ENCODE peak calls at places on chromosomes 1 and 21, in seven cellular contexts. One of them, this sample, is unnamed.

GRCh38 chr1:27099154-27099903 is 55.6 kb downstream of the SLC9A1 start:
- DNase-seq in astrocyte of the spinal cord: peak; percentile 72
- DNase-seq in BE2C: peak; percentile 76
- DNase-seq in AG09309: no peak
- DNase-seq in cardiac muscle cell: peak; percentile 80
- DNase-seq in choroid plexus epithelial cell: peak; percentile 65
- DNase-seq in fibroblast of villous mesenchyme: peak; percentile 81
- DNase-seq in this sample: peak; percentile 88

GRCh38 chr1:109671067-109671466 is 3.2 kb downstream of the GSTM2 start:
- DNase-seq in astrocyte of the spinal cord: no peak
- DNase-seq in BE2C: no peak
- DNase-seq in AG09309: no peak
- DNase-seq in cardiac muscle cell: no peak
- DNase-seq in choroid plexus epithelial cell: no peak
- DNase-seq in fibroblast of villous mesenchyme: no peak
- DNase-seq in this sample: no peak

GRCh38 chr1:179976970-179977651 is 22.5 kb downstream of the CEP350 start:
- DNase-seq in astrocyte of the spinal cord: no peak
- DNase-seq in BE2C: peak; percentile 58
- DNase-seq in AG09309: no peak
- DNase-seq in cardiac muscle cell: no peak
- DNase-seq in choroid plexus epithelial cell: peak; percentile 5
- DNase-seq in fibroblast of villous mesenchyme: no peak
- DNase-seq in this sample: peak; percentile 12

GRCh38 chr1:22704440-22705067 is 6.1 kb upstream of the EPHB2 start:
- DNase-seq in astrocyte of the spinal cord: peak; percentile 79
- DNase-seq in BE2C: peak; percentile 78
- DNase-seq in AG09309: peak; percentile 46
- DNase-seq in cardiac muscle cell: peak; percentile 90
- DNase-seq in choroid plexus epithelial cell: peak; percentile 90
- DNase-seq in fibroblast of villous mesenchyme: peak; percentile 86
- DNase-seq in this sample: peak; percentile 89

GRCh38 chr1:2451744-2452582 is 24.1 kb upstream of the PLCH2 start:
- DNase-seq in astrocyte of the spinal cord: peak; percentile 81
- DNase-seq in BE2C: no peak
- DNase-seq in AG09309: peak; percentile 37
- DNase-seq in cardiac muscle cell: no peak
- DNase-seq in choroid plexus epithelial cell: peak; percentile 61
- DNase-seq in fibroblast of villous mesenchyme: peak; percentile 24
- DNase-seq in this sample: peak; percentile 31

GRCh38 chr1:110055493-110056283 is 14.8 kb downstream of the ALX3 start:
- DNase-seq in astrocyte of the spinal cord: no peak
- DNase-seq in BE2C: no peak
- DNase-seq in AG09309: peak; percentile 17
- DNase-seq in cardiac muscle cell: no peak
- DNase-seq in choroid plexus epithelial cell: peak; percentile 84
- DNase-seq in fibroblast of villous mesenchyme: no peak
- DNase-seq in this sample: peak; percentile 59

GRCh38 chr1:59178339-59178744 is 118.6 kb upstream of the FGGY start:
- DNase-seq in astrocyte of the spinal cord: peak; percentile 93
- DNase-seq in BE2C: no peak
- DNase-seq in AG09309: no peak
- DNase-seq in cardiac muscle cell: no peak
- DNase-seq in choroid plexus epithelial cell: peak; percentile 96
- DNase-seq in fibroblast of villous mesenchyme: peak; percentile 60
- DNase-seq in this sample: peak; percentile 60

GRCh38 chr1:211656728-211657127 is 18.7 kb downstream of the NEK2 start:
- DNase-seq in astrocyte of the spinal cord: no peak
- DNase-seq in BE2C: no peak
- DNase-seq in AG09309: no peak
- DNase-seq in cardiac muscle cell: no peak
- DNase-seq in choroid plexus epithelial cell: no peak
- DNase-seq in fibroblast of villous mesenchyme: no peak
- DNase-seq in this sample: no peak

GRCh38 chr1:79040424-79041089 is 34.0 kb upstream of the ADGRL4 start:
- DNase-seq in astrocyte of the spinal cord: peak; percentile 13
- DNase-seq in BE2C: no peak
- DNase-seq in AG09309: no peak
- DNase-seq in cardiac muscle cell: no peak
- DNase-seq in choroid plexus epithelial cell: no peak
- DNase-seq in fibroblast of villous mesenchyme: no peak
- DNase-seq in this sample: peak; percentile 57

GRCh38 chr1:64755356-64755755 is 10.5 kb downstream of the RAVER2 start:
- DNase-seq in astrocyte of the spinal cord: no peak
- DNase-seq in BE2C: no peak
- DNase-seq in AG09309: no peak
- DNase-seq in cardiac muscle cell: no peak
- DNase-seq in choroid plexus epithelial cell: no peak
- DNase-seq in fibroblast of villous mesenchyme: no peak
- DNase-seq in this sample: peak; percentile 25

GRCh38 chr1:181778630-181779285 is 282.8 kb downstream of the ZNF648 start:
- DNase-seq in astrocyte of the spinal cord: no peak
- DNase-seq in BE2C: no peak
- DNase-seq in AG09309: no peak
- DNase-seq in cardiac muscle cell: peak; percentile 43
- DNase-seq in choroid plexus epithelial cell: no peak
- DNase-seq in fibroblast of villous mesenchyme: no peak
- DNase-seq in this sample: no peak

GRCh38 chr1:166884040-166884642 is 8.1 kb upstream of the TADA1 start:
- DNase-seq in astrocyte of the spinal cord: peak; percentile 33
- DNase-seq in BE2C: no peak
- DNase-seq in AG09309: no peak
- DNase-seq in cardiac muscle cell: peak; percentile 75
- DNase-seq in choroid plexus epithelial cell: peak; percentile 39
- DNase-seq in fibroblast of villous mesenchyme: peak; percentile 17
- DNase-seq in this sample: peak; percentile 23

GRCh38 chr1:7681401-7681800 is 89.7 kb upstream of the VAMP3 start:
- DNase-seq in astrocyte of the spinal cord: no peak
- DNase-seq in BE2C: no peak
- DNase-seq in AG09309: no peak
- DNase-seq in cardiac muscle cell: no peak
- DNase-seq in choroid plexus epithelial cell: no peak
- DNase-seq in fibroblast of villous mesenchyme: no peak
- DNase-seq in this sample: no peak

GRCh38 chr1:74505133-74505532 is 7.3 kb downstream of the LRRC53 start:
- DNase-seq in astrocyte of the spinal cord: peak; percentile 11
- DNase-seq in BE2C: peak; percentile 68
- DNase-seq in AG09309: no peak
- DNase-seq in cardiac muscle cell: no peak
- DNase-seq in choroid plexus epithelial cell: no peak
- DNase-seq in fibroblast of villous mesenchyme: no peak
- DNase-seq in this sample: no peak

GRCh38 chr1:201377611-201378092 is at the start of gene TNNT2:
- DNase-seq in astrocyte of the spinal cord: no peak
- DNase-seq in BE2C: peak; percentile 92
- DNase-seq in AG09309: no peak
- DNase-seq in cardiac muscle cell: peak; percentile 96
- DNase-seq in choroid plexus epithelial cell: no peak
- DNase-seq in fibroblast of villous mesenchyme: peak; percentile 74
- DNase-seq in this sample: no peak

GRCh38 chr1:201376107-201376463 is 1.4 kb downstream of the TNNT2 start:
- DNase-seq in astrocyte of the spinal cord: no peak
- DNase-seq in BE2C: no peak
- DNase-seq in AG09309: no peak
- DNase-seq in cardiac muscle cell: no peak
- DNase-seq in choroid plexus epithelial cell: no peak
- DNase-seq in fibroblast of villous mesenchyme: no peak
- DNase-seq in this sample: no peak

GRCh38 chr1:201374376-201374775 is 3.1 kb downstream of the TNNT2 start:
- DNase-seq in astrocyte of the spinal cord: no peak
- DNase-seq in BE2C: no peak
- DNase-seq in AG09309: no peak
- DNase-seq in cardiac muscle cell: peak; percentile 74
- DNase-seq in choroid plexus epithelial cell: no peak
- DNase-seq in fibroblast of villous mesenchyme: no peak
- DNase-seq in this sample: no peak

GRCh38 chr1:201376464-201377374 is 761 bp downstream of the TNNT2 start:
- DNase-seq in astrocyte of the spinal cord: peak; percentile 45
- DNase-seq in BE2C: peak; percentile 38
- DNase-seq in AG09309: no peak
- DNase-seq in cardiac muscle cell: peak; percentile 71
- DNase-seq in choroid plexus epithelial cell: peak; percentile 67
- DNase-seq in fibroblast of villous mesenchyme: peak; percentile 18
- DNase-seq in this sample: peak; percentile 36

GRCh38 chr1:201375169-201375568 is 2.3 kb downstream of the TNNT2 start:
- DNase-seq in astrocyte of the spinal cord: no peak
- DNase-seq in BE2C: no peak
- DNase-seq in AG09309: no peak
- DNase-seq in cardiac muscle cell: no peak
- DNase-seq in choroid plexus epithelial cell: no peak
- DNase-seq in fibroblast of villous mesenchyme: no peak
- DNase-seq in this sample: no peak
- TF ChIP-seq CTCF in astrocyte of the spinal cord: peak; percentile 27
- TF ChIP-seq CTCF in BE2C: peak; percentile 39
- TF ChIP-seq CTCF in AG09309: no peak
- TF ChIP-seq CTCF in cardiac muscle cell: peak; percentile 18
- TF ChIP-seq CTCF in choroid plexus epithelial cell: peak; percentile 37
- TF ChIP-seq CTCF in fibroblast of villous mesenchyme: peak; percentile 18
- TF ChIP-seq CTCF in this sample: no peak

GRCh38 chr21:36322083-36322424 is 2.1 kb downstream of the MORC3 start:
- DNase-seq in astrocyte of the spinal cord: no peak
- DNase-seq in BE2C: no peak
- DNase-seq in AG09309: no peak
- DNase-seq in cardiac muscle cell: no peak
- DNase-seq in choroid plexus epithelial cell: no peak
- DNase-seq in fibroblast of villous mesenchyme: no peak
- DNase-seq in this sample: no peak
- H3K4me3 ChIP-seq in astrocyte of the spinal cord: peak overlapping the region; percentile 58
- H3K4me3 ChIP-seq in BE2C: peak overlapping the region; percentile 81
- H3K4me3 ChIP-seq in AG09309: peak overlapping the region; percentile 93
- H3K4me3 ChIP-seq in cardiac muscle cell: peak overlapping the region; percentile 78
- H3K4me3 ChIP-seq in choroid plexus epithelial cell: peak overlapping the region; percentile 86
- H3K4me3 ChIP-seq in fibroblast of villous mesenchyme: peak overlapping the region; percentile 88
- H3K4me3 ChIP-seq in this sample: no peak overlapping the region

DNA sequence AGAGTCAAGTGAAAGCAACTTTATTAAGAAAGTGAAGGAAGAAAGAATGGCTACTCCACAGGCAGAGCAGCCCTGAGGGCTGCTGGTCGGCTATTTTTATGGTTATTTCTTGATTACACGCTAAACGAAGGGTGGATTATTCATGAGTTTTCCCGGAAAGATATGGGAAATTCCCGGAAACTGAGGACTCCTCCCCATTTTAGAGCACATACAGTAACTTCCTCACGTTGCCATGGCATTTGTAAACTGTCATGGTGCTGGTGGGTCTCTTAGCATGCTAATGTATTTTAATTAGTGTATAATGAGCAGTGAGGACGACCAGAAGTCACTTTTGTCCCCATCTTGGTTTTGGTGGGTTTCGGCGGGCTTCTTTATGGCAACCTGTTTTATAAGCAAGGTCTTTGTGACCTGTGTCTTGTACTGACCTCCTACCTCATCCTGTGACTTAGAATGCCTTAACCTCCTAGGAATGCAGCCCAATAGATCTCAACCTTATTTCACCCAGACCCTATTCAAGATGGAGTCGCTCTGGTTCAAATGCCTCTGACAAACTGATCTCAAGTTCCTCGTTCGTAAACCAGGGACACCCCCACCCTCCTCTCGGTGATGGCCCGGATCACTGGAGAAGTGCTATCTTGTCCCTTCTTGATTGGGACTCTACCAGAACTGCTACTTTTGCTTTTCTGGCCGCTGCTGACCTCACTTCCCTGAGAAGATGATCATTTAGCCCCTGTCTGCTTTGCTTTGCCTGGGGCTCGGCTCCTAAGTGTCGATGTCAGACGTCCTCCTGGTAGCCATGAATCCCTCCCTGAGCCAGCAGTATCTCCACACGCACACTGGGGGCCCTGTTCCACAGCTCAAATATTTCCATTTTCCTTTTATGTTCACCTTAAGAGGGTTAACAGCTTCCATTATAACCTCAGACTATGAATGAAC is 48.8 kb downstream of the CLSTN1 start:
- DNase-seq in astrocyte of the spinal cord: no peak
- DNase-seq in BE2C: no peak
- DNase-seq in AG09309: no peak
- DNase-seq in cardiac muscle cell: no peak
- DNase-seq in choroid plexus epithelial cell: no peak
- DNase-seq in fibroblast of villous mesenchyme: no peak
- DNase-seq in this sample: no peak
- TF ChIP-seq CTCF in astrocyte of the spinal cord: no peak
- TF ChIP-seq CTCF in BE2C: no peak
- TF ChIP-seq CTCF in AG09309: no peak
- TF ChIP-seq CTCF in cardiac muscle cell: no peak
- TF ChIP-seq CTCF in choroid plexus epithelial cell: no peak
- TF ChIP-seq CTCF in fibroblast of villous mesenchyme: no peak
- TF ChIP-seq CTCF in this sample: no peak

GRCh38 chr1:234324668-234325225 is 48.5 kb upstream of the COA6 start:
- DNase-seq in astrocyte of the spinal cord: no peak
- DNase-seq in BE2C: peak; percentile 24
- DNase-seq in AG09309: no peak
- DNase-seq in cardiac muscle cell: no peak
- DNase-seq in choroid plexus epithelial cell: no peak
- DNase-seq in fibroblast of villous mesenchyme: no peak
- DNase-seq in this sample: no peak

GRCh38 chr1:234322979-234323378 is 50.3 kb upstream of the COA6 start:
- DNase-seq in astrocyte of the spinal cord: peak; percentile 8
- DNase-seq in BE2C: peak; percentile 84
- DNase-seq in AG09309: no peak
- DNase-seq in cardiac muscle cell: peak; percentile 71
- DNase-seq in choroid plexus epithelial cell: peak; percentile 39
- DNase-seq in fibroblast of villous mesenchyme: peak; percentile 39
- DNase-seq in this sample: peak; percentile 39

GRCh38 chr1:234325878-234326492 is 47.3 kb upstream of the COA6 start:
- DNase-seq in astrocyte of the spinal cord: no peak
- DNase-seq in BE2C: no peak
- DNase-seq in AG09309: no peak
- DNase-seq in cardiac muscle cell: no peak
- DNase-seq in choroid plexus epithelial cell: no peak
- DNase-seq in fibroblast of villous mesenchyme: no peak
- DNase-seq in this sample: no peak

GRCh38 chr1:234327577-234328164 is 45.6 kb upstream of the COA6 start:
- DNase-seq in astrocyte of the spinal cord: no peak
- DNase-seq in BE2C: no peak
- DNase-seq in AG09309: no peak
- DNase-seq in cardiac muscle cell: peak; percentile 6
- DNase-seq in choroid plexus epithelial cell: no peak
- DNase-seq in fibroblast of villous mesenchyme: no peak
- DNase-seq in this sample: no peak

GRCh38 chr1:234326493-234327366 is 46.5 kb upstream of the COA6 start:
- DNase-seq in astrocyte of the spinal cord: peak; percentile 54
- DNase-seq in BE2C: peak; percentile 70
- DNase-seq in AG09309: no peak
- DNase-seq in cardiac muscle cell: peak; percentile 75
- DNase-seq in choroid plexus epithelial cell: peak; percentile 62
- DNase-seq in fibroblast of villous mesenchyme: peak; percentile 43
- DNase-seq in this sample: peak; percentile 57
- H3K4me3 ChIP-seq in astrocyte of the spinal cord: peak overlapping the region; percentile 42
- H3K4me3 ChIP-seq in BE2C: peak overlapping the region; percentile 64
- H3K4me3 ChIP-seq in AG09309: peak overlapping the region; percentile 24
- H3K4me3 ChIP-seq in cardiac muscle cell: no peak overlapping the region
- H3K4me3 ChIP-seq in choroid plexus epithelial cell: peak overlapping the region; percentile 41
- H3K4me3 ChIP-seq in fibroblast of villous mesenchyme: peak overlapping the region; percentile 61
- H3K4me3 ChIP-seq in this sample: peak overlapping the region; percentile 36